ENCODE peak calls at places on chromosomes 11 and 22, in four cellular contexts. D is heart right ventricle, X is HFFc6, U is GM12865. Y is an unnamed sample.

GRCh38 chr11:65468874-65469333 is 29.9 kb upstream of the MALAT1 start:
- DNase-seq in U (peak), D (peak), X (no peak), Y (peak)

GRCh38 chr22:42688241-42688913 is 32.3 kb downstream of the A4GALT start:
- DNase-seq in U (no peak), D (peak), X (peak), Y (no peak)

GRCh38 chr11:112656772-112657428 is 304.3 kb upstream of the NCAM1 start:
- DNase-seq in D (no peak), X (peak), U (peak), Y (no peak)

GRCh38 chr11:36436589-36436988 is 73.5 kb downstream of the TRAF6 start:
- DNase-seq in U (no peak), X (no peak), D (no peak), Y (no peak)

GRCh38 chr11:126914941-126915340 is 85.6 kb downstream of the KIRREL3 start:
- DNase-seq in U (no peak), D (no peak), X (peak), Y (no peak)

GRCh38 chr22:46976598-46976997 is 214.1 kb downstream of the TBC1D22A start:
- DNase-seq in X (no peak), U (no peak), D (no peak), Y (no peak)

GRCh38 chr22:17772249-17772962 is 1.9 kb downstream of the BID start:
- DNase-seq in U (no peak), X (no peak), D (no peak), Y (no peak)

GRCh38 chr11:64007629-64008282 is 21.5 kb downstream of the OTUB1 start:
- DNase-seq in D (peak), U (no peak), X (no peak), Y (peak)

GRCh38 chr11:73869234-73869949 is 7.3 kb downstream of the COA4 start:
- DNase-seq in X (no peak), D (no peak), U (no peak), Y (no peak)

GRCh38 chr11:81497202-81497804 is 1236.4 kb downstream of the FAM181B start:
- DNase-seq in D (no peak), X (peak), U (peak), Y (peak)

GRCh38 chr22:30004689-30005088 is 75.6 kb upstream of the HORMAD2 start:
- DNase-seq in U (no peak), X (no peak), D (peak), Y (no peak)

GRCh38 chr22:41247703-41248102 is 7.0 kb upstream of the CHADL start:
- DNase-seq in U (no peak), X (no peak), D (peak), Y (no peak)

GRCh38 chr11:35617316-35617686 is 959 bp upstream of the FJX1 start:
- DNase-seq in D (no peak), X (no peak), U (no peak), Y (no peak)

GRCh38 chr11:30581646-30582045 is 4.5 kb downstream of the MPPED2 start:
- DNase-seq in X (no peak), D (no peak), U (no peak), Y (no peak)

GRCh38 chr11:30583505-30584280 is 2.5 kb downstream of the MPPED2 start:
- DNase-seq in D (peak), X (no peak), U (no peak), Y (no peak)

GRCh38 chr11:30585067-30585891 is 874 bp downstream of the MPPED2 start:
- DNase-seq in X (no peak), U (no peak), D (peak), Y (peak)

GRCh38 chr11:30585892-30586250 is 282 bp downstream of the MPPED2 start:
- DNase-seq in D (peak), X (no peak), U (no peak), Y (peak)

DNA sequence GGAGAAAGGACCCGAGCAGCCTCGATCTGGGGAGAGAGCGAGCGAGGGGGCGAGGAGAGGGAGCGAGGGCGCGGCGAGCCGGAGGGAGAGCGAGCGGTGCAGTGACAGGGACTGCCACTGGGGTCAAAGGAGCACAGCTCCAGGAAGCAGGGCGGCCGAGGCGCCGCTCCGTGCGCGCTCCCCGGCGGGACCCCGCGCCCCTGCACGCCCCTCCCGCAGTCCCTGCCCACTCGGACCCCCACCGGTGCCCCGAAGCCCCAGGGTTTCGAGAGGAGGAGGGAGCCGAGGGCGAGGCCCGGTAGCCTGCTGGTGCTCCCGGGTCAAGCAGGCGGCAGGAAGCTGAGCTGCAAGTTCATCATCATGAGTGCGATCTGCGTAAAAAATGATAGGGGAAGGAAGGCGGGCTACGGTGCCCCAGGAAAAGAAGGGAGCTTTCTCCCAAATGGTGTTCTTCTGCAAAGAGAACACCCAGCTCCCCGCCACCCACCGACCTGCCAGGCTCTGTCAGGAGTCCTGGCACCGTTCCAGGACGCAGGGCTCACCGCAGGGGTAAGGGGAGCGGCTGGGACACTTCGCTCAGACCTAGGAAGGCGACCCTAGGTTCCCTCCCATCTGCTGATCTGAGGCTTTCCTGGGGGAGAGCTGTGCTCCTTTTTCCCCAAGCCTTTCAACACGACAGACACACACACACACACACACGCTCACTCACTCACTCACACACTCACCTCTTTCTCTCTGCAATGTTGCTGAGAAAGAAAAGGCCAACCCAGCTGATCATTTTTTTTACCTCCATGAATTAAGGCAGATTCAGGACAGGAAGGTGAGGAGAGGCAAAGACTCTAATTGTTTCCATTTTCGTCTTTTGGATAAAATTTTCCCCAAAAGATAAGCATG is at the start of gene MPPED2:
- DNase-seq in D (peak), U (peak), X (no peak), Y (peak)
- TF ChIP-seq CTCF in D (peak), U (peak), X (no peak), Y (peak)

DNA sequence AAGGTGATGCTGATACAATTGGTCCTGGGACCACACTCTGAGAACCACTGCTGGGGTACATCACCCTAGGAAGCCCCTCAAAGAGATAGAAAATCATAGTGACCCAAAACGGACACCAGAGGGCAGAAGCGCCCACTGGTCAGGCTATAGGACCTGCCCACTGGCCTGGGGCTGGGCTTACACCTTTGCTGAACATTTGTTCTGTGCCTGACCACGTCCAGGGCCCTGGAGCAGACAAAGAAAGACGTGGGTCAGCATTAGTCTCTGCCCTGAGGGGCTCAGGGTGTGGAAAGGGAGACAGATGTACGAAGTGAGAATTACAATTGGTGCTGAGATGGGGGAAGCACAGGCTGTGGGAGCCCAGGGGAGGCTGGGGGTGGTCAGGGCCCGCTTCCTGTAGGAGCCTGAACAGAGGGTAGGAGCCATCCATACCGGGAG is 14.4 kb upstream of the SERPINH1 start:
- DNase-seq in U (peak), X (peak), D (peak), Y (peak)
- TF ChIP-seq CTCF in U (peak), X (peak), D (peak), Y (peak)

GRCh38 chr11:5891216-5891800 is 1.7 kb upstream of the OR52E5 start:
- DNase-seq in U (peak), D (no peak), X (no peak), Y (no peak)
- TF ChIP-seq CTCF in U (peak), D (peak), X (peak), Y (peak)

GRCh38 chr11:69001301-69002081 is 11.6 kb downstream of the MRGPRF start:
- DNase-seq in U (no peak), X (no peak), D (peak), Y (no peak)

GRCh38 chr11:69002101-69002742 is 10.8 kb downstream of the MRGPRF start:
- DNase-seq in X (no peak), D (no peak), U (no peak), Y (no peak)

GRCh38 chr11:69000391-69000790 is 12.7 kb downstream of the MRGPRF start:
- DNase-seq in U (no peak), X (no peak), D (no peak), Y (no peak)

GRCh38 chr11:68999093-68999747 is 13.8 kb downstream of the MRGPRF start:
- DNase-seq in X (no peak), U (no peak), D (peak), Y (no peak)

DNA sequence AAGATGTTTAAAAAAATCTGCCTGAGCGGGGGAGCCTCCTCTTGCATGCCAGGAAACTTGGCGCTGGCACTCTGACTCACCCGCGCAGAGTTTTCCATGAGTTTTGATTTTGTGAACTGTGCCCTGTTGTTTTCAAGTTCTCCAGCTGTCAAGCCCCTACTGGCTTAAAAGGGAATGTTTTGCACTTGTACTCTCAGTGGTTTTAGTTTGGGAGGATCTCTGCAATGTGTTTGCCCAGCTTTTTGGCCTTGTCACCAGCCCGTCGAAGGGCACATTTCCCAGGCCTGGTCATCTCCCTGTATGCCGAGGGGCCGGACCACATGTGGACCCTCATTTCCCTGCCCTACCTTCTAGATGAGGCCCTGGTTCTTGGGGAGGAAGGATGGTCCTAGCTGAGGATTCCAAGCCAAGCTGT is 12.2 kb downstream of the MRGPRF start:
- DNase-seq in X (peak), D (no peak), U (no peak), Y (no peak)
- TF ChIP-seq CTCF in X (peak), D (peak), U (peak), Y (no peak)

GRCh38 chr11:44427432-44427831 is 117.5 kb upstream of the ALX4 start:
- DNase-seq in X (no peak), U (no peak), D (no peak), Y (peak)
- TF ChIP-seq CTCF in X (peak), U (peak), D (peak), Y (no peak)